ENCODE peak calls at places on chromosomes 2 and 18, in five cellular contexts. Z is ovary; Y is CD8-positive, alpha-beta memory T cell; L is endodermal cell; F is IMR-90. Q is an unnamed sample.

GRCh38 chr18:46759885-46760284 is 3.0 kb upstream of the ST8SIA5 start:
- DNase-seq in Y (no peak), L (no peak), Z (no peak), F (no peak), Q (no peak)

GRCh38 chr18:27121108-27121507 is 64.0 kb downstream of the CHST9 start:
- DNase-seq in Z (no peak), L (no peak), F (no peak), Y (no peak), Q (no peak)

GRCh38 chr2:44544991-44545390 is 183.2 kb downstream of the CAMKMT start:
- DNase-seq in Y (no peak), L (no peak), F (no peak), Z (no peak), Q (no peak)

GRCh38 chr18:68519341-68519740 is 195.6 kb downstream of the TMX3 start:
- DNase-seq in L (no peak), F (peak), Z (no peak), Y (no peak), Q (no peak)

GRCh38 chr18:13813271-13813849 is 10.6 kb upstream of the MC5R start:
- DNase-seq in F (peak), Y (peak), Z (peak), L (peak), Q (no peak)

GRCh38 chr2:36380624-36381481 is 25.3 kb downstream of the CRIM1 start:
- DNase-seq in F (no peak), Z (peak), Y (no peak), L (peak), Q (no peak)

GRCh38 chr2:61335226-61335625 is 135.7 kb downstream of the USP34 start:
- DNase-seq in F (no peak), Y (no peak), Z (no peak), L (no peak), Q (no peak)

GRCh38 chr2:217366246-217366645 is 506.4 kb upstream of the TNP1 start:
- DNase-seq in L (no peak), F (no peak), Z (no peak), Y (no peak), Q (no peak)

GRCh38 chr2:210038078-210038477 is 35.6 kb downstream of the RPE start:
- DNase-seq in Z (no peak), Y (no peak), F (no peak), L (no peak), Q (no peak)

GRCh38 chr2:199833525-199833924 is 17.5 kb downstream of the FTCDNL1 start:
- DNase-seq in F (no peak), Y (no peak), L (no peak), Z (no peak), Q (no peak)

GRCh38 chr2:8605350-8606065 is 76.3 kb upstream of the ID2 start:
- DNase-seq in L (peak), F (peak), Y (no peak), Z (no peak), Q (no peak)

GRCh38 chr2:190947711-190948251 is 66.2 kb downstream of the STAT1 start:
- DNase-seq in L (no peak), F (peak), Y (no peak), Z (no peak), Q (peak)

GRCh38 chr2:134919360-134920210 is 963 bp downstream of the CCNT2 start:
- DNase-seq in Y (peak), F (peak), Z (no peak), L (no peak), Q (peak)

GRCh38 chr2:61530365-61531148 is 7.6 kb downstream of the XPO1 start:
- DNase-seq in Y (no peak), F (no peak), Z (no peak), L (no peak), Q (no peak)

GRCh38 chr18:35244671-35245070 is 3.8 kb downstream of the ZNF397 start:
- DNase-seq in Y (no peak), L (no peak), F (no peak), Z (no peak), Q (no peak)

GRCh38 chr2:439077-439476 is 151.2 kb upstream of the ALKAL2 start:
- DNase-seq in Y (no peak), Z (no peak), F (no peak), L (no peak), Q (no peak)

GRCh38 chr2:215832791-215833190 is 180.6 kb downstream of the MREG start:
- DNase-seq in Y (no peak), F (no peak), L (no peak), Z (no peak), Q (no peak)

GRCh38 chr2:218431878-218432277 is 13.0 kb downstream of the VIL1 start:
- DNase-seq in Y (no peak), Z (no peak), L (no peak), F (no peak), Q (no peak)

GRCh38 chr18:9106800-9107574 is 4.5 kb downstream of the NDUFV2 start:
- DNase-seq in Z (no peak), Y (no peak), L (no peak), F (no peak), Q (no peak)

GRCh38 chr2:98070081-98070480 is 16.9 kb upstream of the VWA3B start:
- DNase-seq in L (no peak), Z (no peak), F (no peak), Y (no peak), Q (no peak)

GRCh38 chr2:151853070-151853758 is 25.0 kb upstream of the ARL5A start:
- DNase-seq in L (no peak), Z (no peak), F (no peak), Y (no peak), Q (no peak)

GRCh38 chr2:174333502-174334277 is 1.1 kb upstream of the SP9 start:
- DNase-seq in Y (no peak), Z (no peak), L (peak), F (no peak), Q (no peak)

GRCh38 chr2:238295144-238296112 is 7.0 kb upstream of the PER2 start:
- DNase-seq in F (no peak), Z (peak), Y (peak), L (no peak), Q (no peak)

GRCh38 chr2:3332133-3332532 is 45.5 kb downstream of the EIPR1 start:
- DNase-seq in Z (no peak), L (no peak), F (no peak), Y (no peak), Q (no peak)

GRCh38 chr2:165293439-165294420 is 54.5 kb downstream of the SCN2A start:
- DNase-seq in F (peak), Y (peak), Z (no peak), L (peak), Q (no peak)

GRCh38 chr2:73174941-73175662 is 27.3 kb upstream of the NOTO start:
- DNase-seq in F (no peak), L (no peak), Y (no peak), Z (no peak), Q (no peak)

GRCh38 chr2:124805060-124805459 is 780.0 kb downstream of the CNTNAP5 start:
- DNase-seq in Y (no peak), F (no peak), Z (no peak), L (no peak), Q (no peak)

GRCh38 chr2:25251032-25251460 is 82.7 kb upstream of the POMC start:
- DNase-seq in Z (no peak), L (no peak), F (no peak), Y (no peak), Q (peak)

GRCh38 chr2:128450211-128451015 is 131.7 kb upstream of the HS6ST1 start:
- DNase-seq in F (no peak), Z (no peak), L (peak), Y (peak), Q (no peak)

GRCh38 chr2:118202707-118203303 is 114.5 kb downstream of the INSIG2 start:
- DNase-seq in L (peak), Z (no peak), Y (peak), F (peak), Q (peak)

GRCh38 chr18:42374961-42375360 is 419.9 kb downstream of the PIK3C3 start:
- DNase-seq in L (no peak), Z (no peak), F (no peak), Y (no peak), Q (no peak)

GRCh38 chr18:30094556-30094955 is 948.0 kb downstream of the DSC3 start:
- DNase-seq in Y (no peak), Z (no peak), L (no peak), F (peak), Q (no peak)

GRCh38 chr2:76080154-76080553 is 369.4 kb upstream of the GCFC2 start:
- DNase-seq in L (peak), Y (no peak), Z (no peak), F (no peak), Q (no peak)

GRCh38 chr18:47113796-47114540 is 36.3 kb downstream of the HDHD2 start:
- DNase-seq in L (peak), Y (no peak), F (peak), Z (no peak), Q (no peak)

GRCh38 chr2:45889053-45889452 is 237.6 kb downstream of the PRKCE start:
- DNase-seq in L (peak), Z (no peak), Y (no peak), F (peak), Q (peak)

DNA sequence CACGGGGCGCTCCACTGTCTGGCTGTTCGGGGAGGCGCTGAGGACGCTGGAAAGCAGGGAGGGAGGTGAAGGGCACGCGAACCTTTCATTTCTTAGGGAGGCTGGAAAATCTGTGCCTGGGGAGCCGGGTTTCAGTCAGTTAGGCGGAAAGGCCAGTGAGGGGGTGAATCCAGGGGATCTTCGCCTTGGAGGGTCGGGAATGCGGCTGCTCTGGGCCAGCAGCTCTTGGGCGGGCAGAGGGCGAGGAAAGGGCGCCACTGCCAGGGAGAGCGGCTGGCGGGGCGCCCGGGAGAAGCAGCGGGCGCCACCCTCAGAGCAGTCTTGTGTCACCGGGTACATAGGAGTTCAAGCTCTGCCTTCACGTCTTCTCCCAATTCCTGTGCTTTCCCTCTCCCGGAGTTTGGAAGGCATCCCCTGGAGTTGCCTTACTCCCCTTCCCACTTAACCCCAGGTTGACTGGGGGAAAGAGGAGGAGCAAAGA is 1.4 kb downstream of the CCDC85A start:
- DNase-seq in L (peak), F (no peak), Z (no peak), Y (no peak), Q (no peak)
- H3K4me3 ChIP-seq in L (peak), F (peak), Z (peak), Y (no peak), Q (no peak)

GRCh38 chr2:109494842-109495241 is 118.9 kb downstream of the SEPTIN10 start:
- DNase-seq in F (no peak), Y (no peak), L (no peak), Z (no peak), Q (no peak)
- H3K4me3 ChIP-seq in F (no peak), Y (no peak), L (no peak), Z (no peak), Q (no peak)

GRCh38 chr2:39476524-39476923 is 39.4 kb upstream of the MAP4K3 start:
- DNase-seq in L (no peak), F (no peak), Y (no peak), Z (no peak), Q (no peak)
- H3K4me3 ChIP-seq in L (no peak), F (no peak), Y (no peak), Z (no peak), Q (no peak)

DNA sequence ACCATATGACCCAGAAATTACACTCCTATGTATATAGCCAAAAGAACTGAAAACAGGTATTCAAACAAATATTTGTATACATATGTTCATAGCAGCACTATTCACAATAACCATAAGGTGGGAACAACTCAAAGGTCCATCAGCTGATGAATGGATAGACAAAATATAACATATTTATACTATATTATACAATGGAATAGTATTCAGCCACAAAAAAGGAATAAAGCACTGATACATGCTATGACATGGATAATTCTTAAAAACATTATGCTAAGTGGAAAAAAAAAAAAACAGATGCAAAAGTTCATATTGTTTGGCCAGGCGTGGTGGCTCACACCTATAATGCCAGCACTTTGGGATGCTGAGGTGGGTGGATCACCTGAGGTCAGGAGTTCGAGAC is 52.0 kb downstream of the SLC25A12 start:
- DNase-seq in Y (no peak), Z (no peak), F (no peak), L (no peak), Q (no peak)
- H3K4me3 ChIP-seq in Y (no peak), Z (no peak), F (no peak), L (no peak), Q (no peak)

GRCh38 chr2:240255165-240255491 is 114.7 kb upstream of the OTOS start:
- DNase-seq in Z (no peak), Y (no peak), L (no peak), F (no peak), Q (no peak)
- H3K4me3 ChIP-seq in Z (no peak), Y (no peak), L (no peak), F (no peak), Q (no peak)

DNA sequence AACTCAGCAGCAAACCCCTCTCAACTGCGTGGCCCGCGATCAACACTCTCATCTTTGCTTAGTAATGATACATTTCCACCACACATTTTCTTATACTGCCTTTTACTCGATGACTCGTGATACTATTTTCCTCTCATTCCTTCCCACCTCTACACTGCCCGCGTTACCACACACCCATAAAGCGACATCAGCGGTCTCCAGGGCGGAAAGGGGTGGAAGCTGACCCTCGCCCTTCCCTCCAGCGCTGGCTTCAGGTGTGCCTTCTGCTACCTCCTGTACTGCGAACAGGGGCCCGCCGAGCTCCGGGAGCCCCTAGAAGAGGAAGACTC is 1.3 kb downstream of the NETO1 start:
- DNase-seq in L (no peak), F (no peak), Z (no peak), Y (no peak), Q (no peak)
- H3K4me3 ChIP-seq in L (peak), F (no peak), Z (no peak), Y (no peak), Q (no peak)

Q was measured in naive thymus-derived CD4-positive, alpha-beta T cell.